ENCODE peak calls at places on chromosomes 11 and 22, in six cellular contexts. One of them, this sample, is unnamed. For H3K4me1 and H3K36me3, the result is how much of the 10 kb centered on the place peaks cover.

GRCh38 chr11:117794772-117795629 is 2.0 kb downstream of the DSCAML1 start:
- DNase-seq in Panc1: no peak
- DNase-seq in transverse colon: no peak
- DNase-seq in HCT116: no peak
- DNase-seq in H1: no peak
- DNase-seq in GM23338: peak
- DNase-seq in this sample: no peak

GRCh38 chr11:8167796-8168195 is 1.0 kb downstream of the RIC3 start:
- DNase-seq in HCT116: no peak
- DNase-seq in Panc1: no peak
- DNase-seq in GM23338: no peak
- DNase-seq in transverse colon: no peak
- DNase-seq in H1: no peak
- DNase-seq in this sample: no peak

GRCh38 chr22:39494471-39495120 is 7.5 kb upstream of the MIEF1 start:
- DNase-seq in H1: no peak
- DNase-seq in Panc1: no peak
- DNase-seq in GM23338: no peak
- DNase-seq in transverse colon: no peak
- DNase-seq in HCT116: no peak
- DNase-seq in this sample: no peak

GRCh38 chr22:50216684-50217520 is 16.1 kb downstream of the SELENOO start:
- DNase-seq in H1: no peak
- DNase-seq in Panc1: no peak
- DNase-seq in transverse colon: no peak
- DNase-seq in GM23338: no peak
- DNase-seq in HCT116: no peak
- DNase-seq in this sample: no peak

GRCh38 chr11:130121430-130121978 is 38.1 kb upstream of the ST14 start:
- DNase-seq in HCT116: peak
- DNase-seq in GM23338: no peak
- DNase-seq in transverse colon: no peak
- DNase-seq in H1: no peak
- DNase-seq in Panc1: no peak
- DNase-seq in this sample: no peak

GRCh38 chr11:49208006-49208721 is at the start of gene FOLH1:
- DNase-seq in HCT116: no peak
- DNase-seq in GM23338: peak
- DNase-seq in transverse colon: no peak
- DNase-seq in H1: no peak
- DNase-seq in Panc1: no peak
- DNase-seq in this sample: peak

GRCh38 chr22:49296561-49296960 is 531.1 kb downstream of the BRD1 start:
- DNase-seq in GM23338: no peak
- DNase-seq in Panc1: no peak
- DNase-seq in HCT116: no peak
- DNase-seq in transverse colon: no peak
- DNase-seq in H1: no peak
- DNase-seq in this sample: peak

GRCh38 chr22:19357270-19358105 is 66.0 kb upstream of the CLTCL1 start:
- DNase-seq in H1: no peak
- DNase-seq in HCT116: no peak
- DNase-seq in Panc1: no peak
- DNase-seq in transverse colon: no peak
- DNase-seq in GM23338: no peak
- DNase-seq in this sample: no peak

GRCh38 chr11:105897161-105897560 is 124.9 kb downstream of the MSANTD4 start:
- DNase-seq in GM23338: no peak
- DNase-seq in HCT116: no peak
- DNase-seq in transverse colon: no peak
- DNase-seq in Panc1: no peak
- DNase-seq in H1: no peak
- DNase-seq in this sample: no peak

GRCh38 chr22:42909363-42910058 is 52.4 kb upstream of the ARFGAP3 start:
- DNase-seq in H1: no peak
- DNase-seq in GM23338: no peak
- DNase-seq in Panc1: no peak
- DNase-seq in transverse colon: no peak
- DNase-seq in HCT116: no peak
- DNase-seq in this sample: no peak

GRCh38 chr11:93537767-93538261 is 5.4 kb downstream of the SMCO4 start:
- DNase-seq in Panc1: no peak
- DNase-seq in H1: no peak
- DNase-seq in HCT116: no peak
- DNase-seq in GM23338: no peak
- DNase-seq in transverse colon: no peak
- DNase-seq in this sample: peak

GRCh38 chr11:129856036-129856435 is 39.3 kb downstream of the NFRKB start:
- DNase-seq in H1: no peak
- DNase-seq in HCT116: no peak
- DNase-seq in transverse colon: no peak
- DNase-seq in GM23338: no peak
- DNase-seq in Panc1: no peak
- DNase-seq in this sample: no peak

GRCh38 chr11:116471608-116472007 is 301.2 kb downstream of the BUD13 start:
- DNase-seq in H1: no peak
- DNase-seq in transverse colon: no peak
- DNase-seq in HCT116: peak
- DNase-seq in Panc1: no peak
- DNase-seq in GM23338: no peak
- DNase-seq in this sample: no peak

GRCh38 chr11:63622318-63622717 is 8.1 kb upstream of the PLAAT3 start:
- DNase-seq in Panc1: no peak
- DNase-seq in GM23338: no peak
- DNase-seq in transverse colon: no peak
- DNase-seq in H1: no peak
- DNase-seq in HCT116: no peak
- DNase-seq in this sample: no peak

GRCh38 chr22:22201185-22201924 is 43.2 kb upstream of the VPREB1 start:
- DNase-seq in transverse colon: peak
- DNase-seq in HCT116: no peak
- DNase-seq in GM23338: peak
- DNase-seq in Panc1: no peak
- DNase-seq in H1: peak
- DNase-seq in this sample: no peak

GRCh38 chr11:114683007-114683406 is 4.7 kb downstream of the NXPE2 start:
- DNase-seq in H1: no peak
- DNase-seq in HCT116: no peak
- DNase-seq in transverse colon: no peak
- DNase-seq in Panc1: no peak
- DNase-seq in GM23338: peak
- DNase-seq in this sample: no peak

GRCh38 chr11:33741806-33742205 is 5.6 kb upstream of the CD59 start:
- DNase-seq in GM23338: no peak
- DNase-seq in Panc1: no peak
- DNase-seq in transverse colon: no peak
- DNase-seq in HCT116: no peak
- DNase-seq in H1: no peak
- DNase-seq in this sample: no peak

GRCh38 chr22:23539135-23539838 is 40.8 kb downstream of the IGLL1 start:
- DNase-seq in HCT116: peak
- DNase-seq in Panc1: peak
- DNase-seq in GM23338: peak
- DNase-seq in transverse colon: peak
- DNase-seq in H1: peak
- DNase-seq in this sample: peak

GRCh38 chr11:40732107-40732506 is 727.3 kb downstream of the LRRC4C start:
- DNase-seq in Panc1: no peak
- DNase-seq in GM23338: no peak
- DNase-seq in H1: no peak
- DNase-seq in HCT116: no peak
- DNase-seq in transverse colon: no peak
- DNase-seq in this sample: no peak

DNA sequence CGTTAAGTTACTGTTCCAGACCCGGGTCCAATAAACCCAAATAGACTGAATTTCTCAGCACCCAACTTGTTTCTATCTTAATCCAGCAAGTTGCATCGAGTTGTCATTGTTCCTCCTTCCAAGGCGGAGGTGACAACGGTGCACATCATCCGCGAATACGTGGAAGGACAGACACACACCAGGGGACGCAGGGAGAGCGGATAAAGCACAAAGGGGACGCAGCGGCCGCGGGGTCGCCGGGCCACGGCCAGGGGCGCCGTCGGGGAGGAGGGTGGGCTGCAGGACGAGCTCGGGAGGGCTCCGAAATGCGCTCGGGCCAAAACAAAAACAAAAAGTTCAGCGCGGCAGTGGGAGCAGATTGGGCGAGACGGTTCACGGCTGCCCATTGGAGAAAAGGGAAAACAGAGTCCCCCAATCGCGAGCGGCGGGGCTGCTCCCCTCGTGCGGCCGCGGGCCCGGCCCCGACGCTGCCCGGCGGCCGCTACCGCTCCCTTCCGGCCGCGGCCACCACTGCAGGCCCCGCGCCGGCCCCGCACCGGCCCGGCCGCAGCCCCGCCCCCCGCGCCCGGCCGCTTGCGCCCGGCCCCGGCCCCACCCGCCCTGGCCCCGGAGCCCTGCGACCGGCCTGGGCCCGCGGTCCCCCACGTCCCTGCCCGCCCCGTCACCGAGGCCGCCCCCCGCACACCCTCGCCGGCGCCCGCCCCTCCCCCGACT is 518 bp downstream of the KMT5B start:
- DNase-seq in Panc1: no peak
- DNase-seq in H1: no peak
- DNase-seq in GM23338: peak
- DNase-seq in transverse colon: peak
- DNase-seq in HCT116: peak
- DNase-seq in this sample: peak
- H3K4me1 ChIP-seq in Panc1: under half
- H3K4me1 ChIP-seq in H1: under half
- H3K4me1 ChIP-seq in GM23338: under half
- H3K4me1 ChIP-seq in transverse colon: half or more
- H3K4me1 ChIP-seq in HCT116: under half
- H3K4me1 ChIP-seq in this sample: under half

GRCh38 chr11:69165775-69166174 is 10.0 kb downstream of the SMIM38 start:
- DNase-seq in HCT116: no peak
- DNase-seq in transverse colon: no peak
- DNase-seq in GM23338: no peak
- DNase-seq in H1: no peak
- DNase-seq in Panc1: no peak
- DNase-seq in this sample: no peak

GRCh38 chr11:69162505-69162904 is 6.8 kb downstream of the SMIM38 start:
- DNase-seq in HCT116: no peak
- DNase-seq in transverse colon: no peak
- DNase-seq in GM23338: no peak
- DNase-seq in Panc1: no peak
- DNase-seq in H1: no peak
- DNase-seq in this sample: no peak

GRCh38 chr11:69166186-69167115 is 10.7 kb downstream of the SMIM38 start:
- DNase-seq in Panc1: peak
- DNase-seq in HCT116: peak
- DNase-seq in GM23338: peak
- DNase-seq in transverse colon: no peak
- DNase-seq in H1: peak
- DNase-seq in this sample: no peak

GRCh38 chr11:69164824-69165223 is 9.1 kb downstream of the SMIM38 start:
- DNase-seq in transverse colon: no peak
- DNase-seq in HCT116: no peak
- DNase-seq in Panc1: no peak
- DNase-seq in H1: no peak
- DNase-seq in GM23338: no peak
- DNase-seq in this sample: no peak

GRCh38 chr11:69163842-69164241 is 8.1 kb downstream of the SMIM38 start:
- DNase-seq in H1: no peak
- DNase-seq in transverse colon: no peak
- DNase-seq in GM23338: no peak
- DNase-seq in HCT116: no peak
- DNase-seq in Panc1: no peak
- DNase-seq in this sample: no peak
- H3K36me3 ChIP-seq in H1: under half
- H3K36me3 ChIP-seq in transverse colon: under half
- H3K36me3 ChIP-seq in GM23338: under half
- H3K36me3 ChIP-seq in HCT116: under half
- H3K36me3 ChIP-seq in Panc1: under half
- H3K36me3 ChIP-seq in this sample: under half

DNA sequence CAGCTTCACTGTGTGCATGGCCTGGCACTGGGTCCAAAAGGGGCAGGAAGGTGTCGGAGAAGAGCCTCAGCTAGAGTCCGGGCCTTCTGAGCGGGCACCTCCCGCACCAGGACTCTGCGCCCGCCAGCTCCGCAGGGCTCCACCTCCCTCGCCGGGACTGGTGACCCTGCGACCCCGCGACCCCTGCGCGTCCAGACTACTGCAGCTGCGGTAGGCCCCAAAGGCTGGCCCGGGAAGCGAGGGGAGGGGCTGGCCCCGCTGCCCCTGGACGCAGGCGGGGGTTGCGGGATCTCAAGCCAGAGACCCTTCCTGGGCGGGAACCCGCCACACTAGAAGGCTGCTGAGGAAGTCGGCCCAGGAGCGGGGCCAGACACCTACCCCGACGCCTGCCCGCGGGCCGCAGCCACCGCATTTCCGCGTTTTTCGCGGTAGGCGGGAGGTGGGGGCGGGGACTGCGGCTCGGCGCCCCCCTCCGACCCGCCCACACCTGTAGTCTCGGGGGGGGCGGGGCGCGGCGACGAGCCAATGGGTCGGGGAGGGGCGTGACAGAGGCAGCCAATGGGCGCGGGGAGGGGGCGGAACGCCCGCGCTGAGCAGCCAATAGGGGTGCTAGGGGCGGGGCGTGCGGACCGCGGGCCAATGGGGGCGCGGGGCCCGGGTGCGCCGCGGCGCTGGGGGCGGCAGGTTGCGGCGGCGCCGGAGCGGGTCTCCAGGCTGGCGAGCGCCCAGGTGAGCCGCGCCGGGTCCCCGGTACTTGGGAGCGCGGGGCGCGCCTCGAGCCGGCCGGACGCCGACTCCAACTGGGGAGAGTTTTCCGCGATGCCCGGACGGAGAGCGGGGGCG is at the start of the genes LMNTD2 and RASSF7:
- DNase-seq in transverse colon: peak
- DNase-seq in H1: peak
- DNase-seq in HCT116: peak
- DNase-seq in Panc1: no peak
- DNase-seq in GM23338: peak
- DNase-seq in this sample: peak
- TF ChIP-seq POLR2AphosphoS5 in transverse colon: peak
- TF ChIP-seq POLR2AphosphoS5 in H1: no peak
- TF ChIP-seq POLR2AphosphoS5 in HCT116: peak
- TF ChIP-seq POLR2AphosphoS5 in Panc1: peak
- TF ChIP-seq POLR2AphosphoS5 in GM23338: peak
- TF ChIP-seq POLR2AphosphoS5 in this sample: peak

GRCh38 chr11:57901278-57901677 is 122.4 kb upstream of the OR9Q1 start:
- DNase-seq in GM23338: no peak
- DNase-seq in Panc1: no peak
- DNase-seq in HCT116: no peak
- DNase-seq in transverse colon: no peak
- DNase-seq in H1: no peak
- DNase-seq in this sample: no peak

GRCh38 chr11:57901756-57902155 is 121.9 kb upstream of the OR9Q1 start:
- DNase-seq in H1: no peak
- DNase-seq in Panc1: no peak
- DNase-seq in HCT116: no peak
- DNase-seq in GM23338: no peak
- DNase-seq in transverse colon: no peak
- DNase-seq in this sample: no peak

GRCh38 chr11:57903441-57904123 is 120.1 kb upstream of the OR9Q1 start:
- DNase-seq in HCT116: peak
- DNase-seq in transverse colon: peak
- DNase-seq in H1: no peak
- DNase-seq in GM23338: no peak
- DNase-seq in Panc1: no peak
- DNase-seq in this sample: peak

GRCh38 chr11:57904369-57904768 is 119.3 kb upstream of the OR9Q1 start:
- DNase-seq in Panc1: no peak
- DNase-seq in HCT116: no peak
- DNase-seq in transverse colon: no peak
- DNase-seq in GM23338: no peak
- DNase-seq in H1: no peak
- DNase-seq in this sample: no peak

GRCh38 chr11:57903011-57903410 is 120.7 kb upstream of the OR9Q1 start:
- DNase-seq in HCT116: no peak
- DNase-seq in Panc1: no peak
- DNase-seq in GM23338: no peak
- DNase-seq in H1: no peak
- DNase-seq in transverse colon: no peak
- DNase-seq in this sample: no peak
- H3K4me1 ChIP-seq in HCT116: under half
- H3K4me1 ChIP-seq in Panc1: under half
- H3K4me1 ChIP-seq in GM23338: under half
- H3K4me1 ChIP-seq in H1: under half
- H3K4me1 ChIP-seq in transverse colon: under half
- H3K4me1 ChIP-seq in this sample: under half

This sample was measured in prostate gland.